ENCODE peak calls at places on chromosomes 7 and 10, in six cellular contexts. M is A549, K is HepG2, B is GM12878, C is H1, V is K562. D is an unnamed sample.

GRCh38 chr10:36114141-36114540 is 472.0 kb upstream of the FZD8 start:
- DNase-seq in M (no peak), K (no peak), B (no peak), C (no peak), V (no peak), D (no peak)

GRCh38 chr10:7411671-7412481 is 1.0 kb upstream of the SFMBT2 start:
- DNase-seq in M (no peak), K (no peak), B (no peak), C (no peak), V (no peak), D (peak)

GRCh38 chr10:49649936-49650723 is 29.3 kb upstream of the C10orf53 start:
- DNase-seq in M (no peak), K (no peak), B (no peak), C (no peak), V (no peak), D (peak)

GRCh38 chr7:511476-512145 is 8.0 kb downstream of the PDGFA start:
- DNase-seq in M (no peak), K (no peak), B (no peak), C (no peak), V (no peak), D (no peak)

GRCh38 chr10:117541909-117542705 is 439 bp upstream of the EMX2 start:
- DNase-seq in M (peak), K (no peak), B (no peak), C (no peak), V (peak), D (peak)

GRCh38 chr10:48449501-48450232 is 143.2 kb downstream of the MAPK8 start:
- DNase-seq in M (no peak), K (no peak), B (no peak), C (no peak), V (no peak), D (no peak)

GRCh38 chr10:28367865-28368541 is 65.1 kb upstream of the MPP7 start:
- DNase-seq in M (no peak), K (no peak), B (peak), C (no peak), V (no peak), D (no peak)

GRCh38 chr7:13826752-13827151 is 162.7 kb downstream of the ETV1 start:
- DNase-seq in M (no peak), K (no peak), B (no peak), C (no peak), V (no peak), D (no peak)

GRCh38 chr10:96416643-96417042 is 57.8 kb upstream of the OPALIN start:
- DNase-seq in M (no peak), K (peak), B (no peak), C (no peak), V (no peak), D (no peak)

GRCh38 chr7:50544992-50545391 is 20.2 kb downstream of the DDC start:
- DNase-seq in M (no peak), K (peak), B (no peak), C (no peak), V (no peak), D (no peak)

GRCh38 chr10:74642901-74643585 is 183.4 kb upstream of the KAT6B start:
- DNase-seq in M (no peak), K (no peak), B (no peak), C (no peak), V (no peak), D (no peak)

GRCh38 chr7:33108591-33108930 is 643 bp downstream of the RP9 start:
- DNase-seq in M (no peak), K (no peak), B (no peak), C (no peak), V (peak), D (peak)

GRCh38 chr7:78261739-78262138 is 463.2 kb downstream of the PHTF2 start:
- DNase-seq in M (no peak), K (no peak), B (no peak), C (no peak), V (no peak), D (no peak)

GRCh38 chr10:2508971-2509605 is 558.3 kb upstream of the PFKP start:
- DNase-seq in M (no peak), K (no peak), B (no peak), C (no peak), V (no peak), D (no peak)

GRCh38 chr7:1516586-1517251 is 12.5 kb upstream of the INTS1 start:
- DNase-seq in M (peak), K (no peak), B (no peak), C (no peak), V (no peak), D (no peak)

GRCh38 chr7:2314209-2314955 is at the start of gene SNX8:
- DNase-seq in M (peak), K (peak), B (no peak), C (peak), V (peak), D (peak)

GRCh38 chr10:86055928-86056327 is 310.7 kb downstream of the GRID1 start:
- DNase-seq in M (no peak), K (no peak), B (no peak), C (no peak), V (no peak), D (no peak)

GRCh38 chr10:11017575-11018425 is at the start of gene CELF2:
- DNase-seq in M (no peak), K (no peak), B (no peak), C (peak), V (peak), D (peak)

GRCh38 chr7:116929021-116929420 is 24.3 kb upstream of the ST7 start:
- DNase-seq in M (no peak), K (peak), B (no peak), C (no peak), V (no peak), D (no peak)

GRCh38 chr10:75127481-75127880 is 16.0 kb downstream of the SAMD8 start:
- DNase-seq in M (no peak), K (no peak), B (no peak), C (no peak), V (no peak), D (no peak)

GRCh38 chr7:92359801-92360200 is 87.5 kb upstream of the GATAD1 start:
- DNase-seq in M (no peak), K (no peak), B (no peak), C (no peak), V (no peak), D (no peak)

GRCh38 chr10:131844546-131845084 is 56.2 kb upstream of the PPP2R2D start:
- DNase-seq in M (no peak), K (no peak), B (no peak), C (no peak), V (no peak), D (no peak)

GRCh38 chr10:76491216-76491615 is 1059.8 kb downstream of the LRMDA start:
- DNase-seq in M (no peak), K (no peak), B (no peak), C (no peak), V (no peak), D (no peak)

GRCh38 chr10:132043861-132044695 is 21.7 kb upstream of the JAKMIP3 start:
- DNase-seq in M (no peak), K (no peak), B (no peak), C (no peak), V (no peak), D (no peak)

GRCh38 chr7:149196705-149197171 is 1.4 kb downstream of the ZNF282 start:
- DNase-seq in M (peak), K (peak), B (no peak), C (no peak), V (peak), D (peak)

GRCh38 chr10:70906953-70907618 is 18.7 kb upstream of the PCBD1 start:
- DNase-seq in M (no peak), K (no peak), B (no peak), C (no peak), V (no peak), D (peak)

GRCh38 chr7:82039621-82040020 is 269.8 kb upstream of the HGF start:
- DNase-seq in M (no peak), K (no peak), B (no peak), C (no peak), V (no peak), D (no peak)

DNA sequence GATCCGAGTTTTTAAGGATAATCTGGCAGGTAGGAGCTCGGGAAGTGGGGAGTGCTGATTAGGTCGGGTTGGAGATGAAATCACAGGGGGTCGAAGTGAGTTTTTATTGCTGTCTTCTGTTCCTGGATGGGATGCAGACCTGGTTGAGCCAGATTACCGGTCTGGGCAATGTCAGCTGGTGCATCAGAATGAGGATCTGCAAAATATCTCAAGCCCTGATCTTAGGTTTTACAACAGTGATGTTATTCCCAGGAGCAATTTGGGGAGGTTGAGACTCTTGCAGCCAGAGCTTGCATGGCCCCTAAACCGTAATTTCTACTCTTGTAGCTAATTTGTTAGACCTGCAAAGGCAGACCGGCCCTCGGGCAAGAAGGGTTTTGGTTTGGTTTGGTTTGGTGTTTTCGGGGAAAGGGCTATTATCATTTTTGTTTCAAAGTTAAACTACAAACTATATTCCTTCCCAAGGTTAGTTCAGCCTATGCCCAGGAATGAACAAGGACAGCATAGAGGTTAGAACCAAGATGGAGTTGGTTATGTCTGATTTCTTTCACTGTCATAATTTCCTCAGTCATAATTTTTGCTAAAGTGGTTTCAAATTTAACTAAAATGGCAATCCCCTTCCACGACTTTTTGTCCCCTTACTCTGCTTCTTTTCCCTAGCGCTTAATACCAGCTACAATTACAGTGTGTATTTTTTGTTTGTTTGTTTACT is 20.6 kb upstream of the PIK3CG start:
- DNase-seq in M (no peak), K (no peak), B (no peak), C (no peak), V (no peak), D (no peak)
- TF ChIP-seq CTCF in M (no peak), K (no peak), B (no peak), C (no peak), V (no peak), D (no peak)

GRCh38 chr7:134255814-134256213 is 60.9 kb downstream of the SLC35B4 start:
- DNase-seq in M (peak), K (no peak), B (no peak), C (peak), V (no peak), D (no peak)

DNA sequence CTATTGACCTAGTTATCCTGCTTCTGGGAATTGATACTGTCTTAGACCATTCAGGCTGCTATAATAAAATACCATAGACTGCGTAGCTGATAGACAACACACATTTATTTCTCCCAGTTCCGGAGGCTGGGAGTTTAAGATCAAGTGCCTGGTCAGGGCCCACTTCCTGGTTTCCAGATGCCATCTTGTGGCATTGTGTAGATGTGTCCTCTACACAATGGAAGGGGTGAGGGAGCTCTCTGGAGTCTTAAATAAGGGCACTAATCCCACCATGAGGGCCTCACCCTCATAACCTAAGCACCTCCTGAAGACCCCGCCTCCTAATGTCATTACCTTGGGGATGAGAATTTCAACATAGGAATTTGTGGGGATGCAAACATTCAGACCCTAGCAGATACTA is 62.4 kb downstream of the SLC35B4 start:
- DNase-seq in M (peak), K (no peak), B (no peak), C (no peak), V (no peak), D (no peak)
- TF ChIP-seq CHD2 in M (no peak), K (no peak), B (no peak), C (no peak), V (no peak), D (no peak)

GRCh38 chr7:114534957-114535356 is 120.3 kb downstream of the FOXP2 start:
- DNase-seq in M (no peak), K (no peak), B (no peak), C (no peak), V (no peak), D (no peak)

GRCh38 chr7:114540291-114540690 is 125.7 kb downstream of the FOXP2 start:
- DNase-seq in M (no peak), K (no peak), B (no peak), C (no peak), V (no peak), D (no peak)

GRCh38 chr7:114539575-114539974 is 125.0 kb downstream of the FOXP2 start:
- DNase-seq in M (peak), K (peak), B (no peak), C (no peak), V (no peak), D (no peak)
- TF ChIP-seq CTCF in M (peak), K (peak), B (peak), C (peak), V (no peak), D (peak)

GRCh38 chr10:47367646-47368045 is 16.4 kb downstream of the ZNF488 start:
- DNase-seq in M (no peak), K (no peak), B (no peak), C (no peak), V (no peak), D (no peak)

GRCh38 chr10:47366731-47367460 is 17.2 kb downstream of the ZNF488 start:
- DNase-seq in M (no peak), K (no peak), B (no peak), C (no peak), V (no peak), D (no peak)

GRCh38 chr10:47364911-47365310 is 16.7 kb downstream of the RBP3 start:
- DNase-seq in M (no peak), K (no peak), B (no peak), C (no peak), V (no peak), D (no peak)

GRCh38 chr10:47365561-47365960 is 17.4 kb downstream of the RBP3 start:
- DNase-seq in M (no peak), K (no peak), B (no peak), C (no peak), V (no peak), D (no peak)

GRCh38 chr10:47366056-47366631 is 17.9 kb downstream of the ZNF488 start:
- DNase-seq in M (no peak), K (no peak), B (no peak), C (no peak), V (no peak), D (no peak)
- TF ChIP-seq CHD2 in M (no peak), K (no peak), B (no peak), C (no peak), V (no peak), D (no peak)

DNA sequence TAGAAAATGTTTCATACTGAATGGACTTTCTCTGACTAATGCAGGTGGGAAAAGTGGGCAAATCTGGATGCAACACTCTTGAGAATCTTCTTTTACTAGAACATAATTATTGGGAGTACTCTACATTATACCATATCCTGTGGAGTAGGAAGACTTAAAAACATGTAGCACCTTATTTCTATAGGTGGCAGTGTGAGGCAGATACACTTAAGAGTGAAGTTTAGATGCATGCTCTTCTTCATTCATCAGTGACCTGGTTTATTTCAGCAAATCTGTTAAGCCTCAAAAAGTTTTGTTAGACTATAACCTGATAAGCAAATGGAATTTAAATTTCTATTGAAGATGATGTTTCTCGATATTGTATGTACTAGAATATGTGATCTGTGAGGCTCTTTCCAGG is 1087.1 kb upstream of the LRRN3 start:
- DNase-seq in M (no peak), K (no peak), B (no peak), C (no peak), V (no peak), D (no peak)
- TF ChIP-seq CTCF in M (peak), K (no peak), B (no peak), C (no peak), V (no peak), D (no peak)

GRCh38 chr10:100654835-100655759 is 90.3 kb upstream of the PAX2 start:
- DNase-seq in M (no peak), K (no peak), B (no peak), C (no peak), V (no peak), D (peak)
- TF ChIP-seq CHD2 in M (no peak), K (no peak), B (no peak), C (peak), V (no peak), D (no peak)

DNA sequence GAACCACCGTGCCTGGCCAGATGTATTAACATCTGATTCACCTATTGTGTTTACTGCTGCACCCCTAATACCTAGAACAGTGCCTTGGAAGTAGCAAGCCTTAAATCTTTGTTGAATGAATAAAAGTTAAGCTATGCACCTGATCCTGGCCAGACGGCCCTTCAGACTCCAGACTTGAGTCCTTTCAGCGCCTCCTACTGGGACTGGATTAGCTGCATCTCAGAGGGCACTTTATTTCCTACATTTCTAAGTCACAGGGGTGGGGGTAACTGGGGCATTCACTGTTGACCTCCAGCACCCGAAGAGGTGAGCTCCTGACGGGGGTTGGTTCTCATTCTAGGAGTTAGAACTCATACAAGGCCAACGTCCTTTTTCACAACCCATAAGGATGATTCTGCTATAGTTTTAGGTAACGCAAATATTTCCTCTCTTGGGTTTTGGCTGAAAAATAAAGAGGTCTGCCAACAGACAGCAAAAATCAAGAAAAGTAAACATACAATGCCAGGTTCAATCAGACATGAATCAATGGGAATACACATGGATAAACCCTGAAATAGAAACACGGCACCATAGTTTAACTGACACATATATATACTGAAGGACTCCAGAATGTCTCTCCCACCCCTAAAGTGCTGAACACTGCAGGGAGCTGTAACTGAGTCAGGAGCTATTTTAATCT is 48.0 kb upstream of the DLG5 start:
- DNase-seq in M (peak), K (peak), B (no peak), C (peak), V (peak), D (peak)
- TF ChIP-seq CTCF in M (peak), K (peak), B (no peak), C (peak), V (peak), D (peak)

GRCh38 chr7:45649560-45650346 is 75.6 kb downstream of the ADCY1 start:
- DNase-seq in M (no peak), K (no peak), B (no peak), C (no peak), V (no peak), D (no peak)
- TF ChIP-seq CHD2 in M (no peak), K (no peak), B (no peak), C (no peak), V (no peak), D (no peak)